ENCODE peak calls at places on chromosomes 2 and 18, in nine cellular contexts. P is SK-N-SH, X is ovary, N is sigmoid colon, D is stomach, R is A549, C is HepG2, T is GM12878, F is H1. U is an unnamed sample.

GRCh38 chr18:25055076-25055475 is 296.9 kb downstream of the ZNF521 start:
- DNase-seq in P (no peak), X (no peak), N (no peak), D (no peak), R (no peak), C (no peak), T (no peak), F (no peak), U (no peak)

GRCh38 chr2:99261242-99261641 is 5.8 kb upstream of the LYG2 start:
- DNase-seq in P (no peak), X (no peak), N (no peak), D (no peak), R (no peak), C (no peak), T (no peak), F (no peak), U (no peak)

GRCh38 chr2:75464348-75464946 is 96.3 kb downstream of the EVA1A start:
- DNase-seq in P (peak), X (no peak), N (no peak), D (no peak), R (peak), C (peak), T (no peak), F (no peak), U (no peak)

GRCh38 chr2:188819781-188820180 is 154.4 kb upstream of the COL3A1 start:
- DNase-seq in P (no peak), X (no peak), N (no peak), D (no peak), R (no peak), C (no peak), T (no peak), F (no peak), U (no peak)

GRCh38 chr2:193985272-193985671 is 1671.8 kb upstream of the SLC39A10 start:
- DNase-seq in P (no peak), X (no peak), N (no peak), D (no peak), R (no peak), C (no peak), T (no peak), F (no peak), U (no peak)

GRCh38 chr2:100529900-100530299 is 32.9 kb upstream of the PDCL3 start:
- DNase-seq in P (no peak), X (no peak), N (no peak), D (no peak), R (no peak), C (no peak), T (no peak), F (no peak), U (no peak)

GRCh38 chr2:113117594-113118262 is 9.7 kb upstream of the IL1RN start:
- DNase-seq in P (no peak), X (no peak), N (no peak), D (peak), R (no peak), C (no peak), T (no peak), F (peak), U (peak)

GRCh38 chr2:3465844-3466481 is 53.4 kb downstream of the ADI1 start:
- DNase-seq in P (no peak), X (no peak), N (no peak), D (no peak), R (peak), C (peak), T (no peak), F (no peak), U (no peak)

GRCh38 chr2:23803965-23804542 is 122.9 kb downstream of the ATAD2B start:
- DNase-seq in P (peak), X (peak), N (no peak), D (peak), R (peak), C (peak), T (no peak), F (no peak), U (peak)

GRCh38 chr2:85095094-85095493 is 38.1 kb upstream of the TCF7L1 start:
- DNase-seq in P (no peak), X (no peak), N (no peak), D (no peak), R (no peak), C (no peak), T (no peak), F (no peak), U (no peak)

GRCh38 chr18:79988079-79988924 is at the start of gene TXNL4A:
- DNase-seq in P (peak), X (peak), N (peak), D (peak), R (peak), C (peak), T (peak), F (peak), U (peak)

GRCh38 chr18:49016648-49017539 is 66.1 kb upstream of the SMAD7 start:
- DNase-seq in P (peak), X (peak), N (peak), D (peak), R (peak), C (peak), T (no peak), F (peak), U (no peak)

GRCh38 chr18:55900380-55900779 is 312.4 kb upstream of the TCF4 start:
- DNase-seq in P (no peak), X (no peak), N (no peak), D (no peak), R (no peak), C (no peak), T (no peak), F (no peak), U (no peak)

GRCh38 chr2:54593249-54593648 is 130.2 kb upstream of the EML6 start:
- DNase-seq in P (no peak), X (no peak), N (no peak), D (no peak), R (no peak), C (no peak), T (no peak), F (no peak), U (no peak)

GRCh38 chr2:241020629-241021190 is 22.3 kb downstream of the SNED1 start:
- DNase-seq in P (no peak), X (no peak), N (peak), D (no peak), R (no peak), C (no peak), T (no peak), F (no peak), U (no peak)

GRCh38 chr2:157874997-157875719 is 972 bp downstream of the ACVR1 start:
- DNase-seq in P (peak), X (peak), N (peak), D (no peak), R (no peak), C (no peak), T (no peak), F (no peak), U (no peak)

GRCh38 chr2:151637284-151637781 is 96.9 kb downstream of the NEB start:
- DNase-seq in P (no peak), X (no peak), N (no peak), D (no peak), R (no peak), C (no peak), T (peak), F (no peak), U (peak)

GRCh38 chr18:74179623-74180199 is 31.4 kb downstream of the TIMM21 start:
- DNase-seq in P (no peak), X (no peak), N (no peak), D (no peak), R (no peak), C (no peak), T (no peak), F (no peak), U (no peak)

GRCh38 chr2:62303818-62304217 is 107.9 kb downstream of the B3GNT2 start:
- DNase-seq in P (no peak), X (no peak), N (no peak), D (no peak), R (no peak), C (no peak), T (peak), F (no peak), U (no peak)

GRCh38 chr18:5963267-5963666 is 67.9 kb upstream of the TMEM200C start:
- DNase-seq in P (no peak), X (no peak), N (no peak), D (no peak), R (no peak), C (no peak), T (no peak), F (no peak), U (peak)

DNA sequence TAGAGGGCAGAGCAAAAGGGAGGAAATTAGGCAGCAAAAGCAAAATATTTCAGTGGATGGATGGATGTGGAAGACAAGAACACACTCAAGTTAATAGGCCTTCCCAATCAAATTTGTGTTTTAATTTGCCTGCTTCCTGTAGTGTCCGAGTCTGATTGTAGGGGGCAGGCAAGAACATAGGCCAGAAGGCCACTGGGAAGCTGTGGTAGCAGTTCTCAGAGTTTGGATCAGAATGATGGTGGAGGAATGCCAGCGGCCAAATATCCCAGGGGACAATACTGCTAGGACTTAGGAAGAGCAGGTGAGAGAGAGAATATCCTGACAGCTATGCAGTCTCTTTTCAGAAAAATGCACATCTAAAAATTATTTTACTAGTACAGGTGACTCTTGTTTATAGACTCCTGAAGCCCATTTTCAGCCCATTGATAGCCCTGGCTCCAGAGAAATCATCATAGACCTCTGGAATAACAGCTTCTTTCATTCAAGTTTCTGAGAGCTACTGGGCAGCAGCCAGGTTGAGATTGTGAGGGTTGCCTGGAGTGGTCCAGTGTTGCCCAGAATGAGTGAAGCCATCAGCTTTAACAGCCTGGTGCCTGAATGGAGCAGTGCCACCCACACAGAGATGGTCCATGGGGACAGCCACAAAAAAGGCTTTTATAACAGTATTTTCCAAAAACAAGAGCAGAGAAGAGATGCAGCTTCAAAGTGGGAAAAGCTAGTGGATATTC is 19.1 kb upstream of the SERPINE2 start:
- DNase-seq in P (no peak), X (no peak), N (no peak), D (no peak), R (no peak), C (no peak), T (no peak), F (no peak), U (no peak)
- TF ChIP-seq CTCF in P (peak), X (no peak), N (no peak), D (no peak), R (no peak), C (no peak), T (no peak), F (peak), U (no peak)

DNA sequence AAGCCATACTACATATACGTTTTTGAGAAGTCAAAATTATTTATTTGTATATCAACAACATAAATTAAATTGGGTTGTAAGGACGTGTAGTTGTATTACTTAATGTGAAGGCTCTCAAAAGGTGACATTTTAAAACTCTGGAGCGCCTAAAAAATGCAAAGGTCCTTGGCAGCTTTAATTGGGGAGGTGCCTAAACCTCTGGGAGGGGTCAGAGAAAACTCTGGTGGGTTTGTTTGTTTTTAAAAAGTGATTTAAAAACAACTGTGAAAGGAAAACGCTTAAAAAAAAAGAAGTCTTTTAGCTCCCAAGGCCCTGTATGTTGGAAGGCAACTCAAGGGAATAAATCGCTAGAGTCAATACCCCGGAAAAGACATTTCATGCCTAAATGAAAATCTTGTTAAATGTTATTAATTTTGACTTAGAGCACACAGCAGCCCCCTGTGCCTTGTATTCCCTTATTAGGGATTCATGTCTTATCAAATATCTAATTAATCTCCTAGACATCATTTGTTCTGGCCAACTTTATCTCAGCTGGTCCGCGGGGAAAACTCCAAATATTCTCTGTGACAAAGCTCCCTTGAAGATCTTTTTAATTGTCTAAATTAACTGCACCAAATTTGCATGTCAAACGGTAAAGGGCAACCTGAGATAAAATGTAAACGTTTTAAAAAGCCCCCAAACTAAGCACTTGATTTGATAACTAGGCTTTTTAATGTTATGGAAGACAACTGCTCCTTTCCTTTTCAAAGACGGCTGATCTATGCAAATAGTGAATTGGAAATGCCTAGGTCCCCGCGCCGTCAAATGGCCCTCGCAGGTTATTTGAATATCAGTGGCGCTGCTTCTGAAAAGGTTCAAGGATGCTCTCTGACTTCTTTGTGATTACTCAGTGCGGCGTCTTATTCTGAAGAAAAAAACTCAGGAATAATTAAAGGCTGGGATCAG is 4.1 kb downstream of the SP9 start:
- DNase-seq in P (no peak), X (no peak), N (no peak), D (no peak), R (no peak), C (no peak), T (no peak), F (no peak), U (no peak)
- TF ChIP-seq EP300 in P (no peak), X (no peak), N (no peak), D (no peak), R (no peak), C (no peak), T (no peak), F (no peak), U (no peak)

DNA sequence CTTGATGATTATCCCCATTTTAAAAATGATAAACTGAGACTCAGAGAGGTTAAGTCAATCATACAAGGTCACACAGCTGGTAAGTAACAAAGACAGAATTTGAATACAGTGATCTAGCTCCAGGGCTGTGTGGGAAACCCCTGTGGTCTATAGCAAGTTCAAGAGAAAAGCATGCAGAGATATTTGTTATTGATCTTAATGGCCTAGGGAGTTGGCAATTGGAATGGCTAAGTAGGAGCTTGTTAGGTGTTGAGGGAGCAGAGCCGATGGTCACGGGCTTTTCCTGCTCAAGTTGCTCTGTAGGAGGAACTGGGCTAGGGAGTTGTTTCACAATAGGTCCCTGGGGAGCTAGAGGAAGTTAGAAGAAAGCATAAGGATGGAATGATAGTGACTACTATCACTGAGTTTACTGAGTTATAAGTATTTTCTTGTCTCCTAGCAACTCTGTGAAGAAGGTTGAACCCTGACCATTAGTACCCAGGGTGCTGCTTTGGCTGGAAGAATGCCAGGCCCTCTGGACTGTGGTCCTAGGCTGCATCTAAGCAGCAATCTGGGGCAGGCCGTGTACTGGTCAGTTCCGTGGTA is 30.0 kb downstream of the RNF125 start:
- DNase-seq in P (no peak), X (peak), N (peak), D (no peak), R (no peak), C (peak), T (peak), F (no peak), U (no peak)
- H3K27ac ChIP-seq in P (no peak), X (no peak), N (no peak), D (peak), R (no peak), C (peak), T (peak), F (no peak), U (peak)

GRCh38 chr2:8676191-8676914 is 5.5 kb upstream of the ID2 start:
- DNase-seq in P (peak), X (peak), N (peak), D (peak), R (no peak), C (no peak), T (no peak), F (peak), U (peak)
- TF ChIP-seq CTCF in P (no peak), X (no peak), N (no peak), D (no peak), R (no peak), C (no peak), T (no peak), F (no peak), U (no peak)

GRCh38 chr2:238461916-238462315 is 35.2 kb downstream of the ASB1 start:
- DNase-seq in P (no peak), X (no peak), N (no peak), D (no peak), R (no peak), C (peak), T (no peak), F (no peak), U (no peak)

GRCh38 chr2:238461491-238461890 is 34.8 kb downstream of the ASB1 start:
- DNase-seq in P (no peak), X (no peak), N (no peak), D (no peak), R (no peak), C (no peak), T (no peak), F (no peak), U (no peak)

GRCh38 chr2:238459081-238459629 is 32.4 kb downstream of the ASB1 start:
- DNase-seq in P (no peak), X (no peak), N (peak), D (peak), R (no peak), C (no peak), T (no peak), F (no peak), U (no peak)

GRCh38 chr2:238462782-238463396 is 36.2 kb downstream of the ASB1 start:
- DNase-seq in P (peak), X (no peak), N (no peak), D (no peak), R (peak), C (peak), T (peak), F (no peak), U (no peak)

GRCh38 chr2:238461051-238461450 is 34.3 kb downstream of the ASB1 start:
- DNase-seq in P (no peak), X (no peak), N (no peak), D (no peak), R (no peak), C (no peak), T (no peak), F (no peak), U (no peak)
- TF ChIP-seq EP300 in P (no peak), X (no peak), N (no peak), D (no peak), R (no peak), C (no peak), T (no peak), F (no peak), U (no peak)

GRCh38 chr2:176192351-176192750 is 3.9 kb downstream of the HOXD1 start:
- DNase-seq in P (no peak), X (no peak), N (no peak), D (no peak), R (no peak), C (no peak), T (no peak), F (no peak), U (no peak)

GRCh38 chr2:176187306-176188217 is 906 bp upstream of the HOXD1 start:
- DNase-seq in P (peak), X (no peak), N (no peak), D (no peak), R (peak), C (peak), T (no peak), F (no peak), U (peak)

GRCh38 chr2:176188218-176188968 is at the start of gene HOXD1:
- DNase-seq in P (peak), X (peak), N (no peak), D (no peak), R (peak), C (peak), T (no peak), F (peak), U (peak)

GRCh38 chr2:176188969-176189665 is 649 bp downstream of the HOXD1 start:
- DNase-seq in P (no peak), X (peak), N (no peak), D (no peak), R (no peak), C (no peak), T (no peak), F (peak), U (peak)

DNA sequence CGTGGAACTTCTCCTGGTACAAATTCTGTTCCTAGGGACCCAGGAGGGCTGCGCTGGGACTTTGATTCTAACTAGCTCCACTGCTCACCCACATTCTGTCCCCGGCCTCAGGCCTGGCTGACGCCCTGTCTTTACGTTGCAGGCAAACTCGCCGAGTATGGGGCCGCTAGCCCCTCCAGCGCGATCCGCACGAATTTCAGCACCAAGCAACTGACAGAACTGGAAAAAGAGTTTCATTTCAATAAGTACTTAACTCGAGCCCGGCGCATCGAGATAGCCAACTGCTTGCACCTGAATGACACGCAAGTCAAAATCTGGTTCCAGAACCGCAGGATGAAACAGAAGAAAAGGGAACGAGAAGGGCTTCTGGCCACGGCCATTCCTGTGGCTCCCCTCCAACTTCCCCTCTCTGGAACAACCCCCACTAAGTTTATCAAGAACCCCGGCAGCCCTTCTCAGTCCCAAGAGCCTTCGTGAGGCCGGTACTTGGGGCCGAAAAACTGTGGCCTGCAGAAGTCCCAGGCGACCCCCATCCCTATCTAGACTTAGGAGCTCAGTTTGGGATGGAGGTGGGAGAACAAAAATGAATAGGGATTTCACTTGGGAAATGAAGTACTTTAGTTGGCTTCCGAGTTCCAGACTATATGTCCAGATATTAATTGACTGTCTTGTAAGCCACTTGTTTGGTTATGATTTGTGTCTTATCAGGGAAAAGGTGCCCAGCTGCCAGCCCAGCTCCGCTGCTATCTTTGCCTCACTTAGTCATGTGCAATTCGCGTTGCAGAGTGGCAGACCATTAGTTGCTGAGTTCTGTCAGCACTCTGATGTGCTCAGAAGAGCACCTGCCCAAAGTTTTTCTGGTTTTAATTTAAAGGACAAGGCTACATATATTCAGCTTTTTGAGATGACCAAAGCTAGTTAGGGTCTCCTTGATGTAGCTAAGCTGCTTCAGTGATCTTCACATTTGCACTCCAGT is 1.5 kb downstream of the HOXD1 start:
- DNase-seq in P (no peak), X (no peak), N (no peak), D (no peak), R (no peak), C (no peak), T (no peak), F (no peak), U (peak)
- H3K27ac ChIP-seq in P (no peak), X (no peak), N (no peak), D (no peak), R (no peak), C (no peak), T (no peak), F (no peak), U (peak)